ENCODE peak calls at places on chromosomes 7 and 10, in five cellular contexts. One of them, this sample, is unnamed.

GRCh38 chr10:12839941-12840611 is 161.4 kb downstream of the CCDC3 start:
- DNase-seq in myocyte: peak
- DNase-seq in ureter: no peak
- DNase-seq in activated T-helper 1 cell treated with anti-CD3 and anti-CD28 coated beads, Interleukin-2, amount 50 U/mL, for 16 hours: no peak
- DNase-seq in T-helper 2 cell treated with Interferon-gamma antibody and Interleukin-4, amounts not matched to agents 5 μg/mL and 100 μg/mL, for 36 hours: no peak
- DNase-seq in this sample: no peak

GRCh38 chr10:125719173-125720001 is at the start of gene EDRF1:
- DNase-seq in ureter: peak
- DNase-seq in myocyte: peak
- DNase-seq in activated T-helper 1 cell treated with anti-CD3 and anti-CD28 coated beads, Interleukin-2, amount 50 U/mL, for 16 hours: peak
- DNase-seq in T-helper 2 cell treated with Interferon-gamma antibody and Interleukin-4, amounts not matched to agents 5 μg/mL and 100 μg/mL, for 36 hours: peak
- DNase-seq in this sample: peak

GRCh38 chr10:113555751-113556150 is 2.9 kb downstream of the HABP2 start:
- DNase-seq in T-helper 2 cell treated with Interferon-gamma antibody and Interleukin-4, amounts not matched to agents 5 μg/mL and 100 μg/mL, for 36 hours: no peak
- DNase-seq in activated T-helper 1 cell treated with anti-CD3 and anti-CD28 coated beads, Interleukin-2, amount 50 U/mL, for 16 hours: no peak
- DNase-seq in ureter: no peak
- DNase-seq in myocyte: no peak
- DNase-seq in this sample: no peak

GRCh38 chr7:31957756-31958155 is 112.5 kb downstream of the PDE1C start:
- DNase-seq in activated T-helper 1 cell treated with anti-CD3 and anti-CD28 coated beads, Interleukin-2, amount 50 U/mL, for 16 hours: no peak
- DNase-seq in T-helper 2 cell treated with Interferon-gamma antibody and Interleukin-4, amounts not matched to agents 5 μg/mL and 100 μg/mL, for 36 hours: no peak
- DNase-seq in myocyte: no peak
- DNase-seq in ureter: no peak
- DNase-seq in this sample: no peak

GRCh38 chr7:48083114-48083830 is 5.8 kb upstream of the UPP1 start:
- DNase-seq in myocyte: peak
- DNase-seq in ureter: no peak
- DNase-seq in activated T-helper 1 cell treated with anti-CD3 and anti-CD28 coated beads, Interleukin-2, amount 50 U/mL, for 16 hours: no peak
- DNase-seq in T-helper 2 cell treated with Interferon-gamma antibody and Interleukin-4, amounts not matched to agents 5 μg/mL and 100 μg/mL, for 36 hours: no peak
- DNase-seq in this sample: no peak

GRCh38 chr10:15255961-15256360 is 87.5 kb upstream of the NMT2 start:
- DNase-seq in activated T-helper 1 cell treated with anti-CD3 and anti-CD28 coated beads, Interleukin-2, amount 50 U/mL, for 16 hours: no peak
- DNase-seq in ureter: no peak
- DNase-seq in T-helper 2 cell treated with Interferon-gamma antibody and Interleukin-4, amounts not matched to agents 5 μg/mL and 100 μg/mL, for 36 hours: no peak
- DNase-seq in myocyte: no peak
- DNase-seq in this sample: no peak

GRCh38 chr7:133052357-133052756 is 29.5 kb downstream of the CHCHD3 start:
- DNase-seq in activated T-helper 1 cell treated with anti-CD3 and anti-CD28 coated beads, Interleukin-2, amount 50 U/mL, for 16 hours: no peak
- DNase-seq in myocyte: no peak
- DNase-seq in ureter: no peak
- DNase-seq in T-helper 2 cell treated with Interferon-gamma antibody and Interleukin-4, amounts not matched to agents 5 μg/mL and 100 μg/mL, for 36 hours: no peak
- DNase-seq in this sample: no peak

GRCh38 chr10:106508920-106509319 is 655.6 kb downstream of the SORCS1 start:
- DNase-seq in ureter: no peak
- DNase-seq in myocyte: no peak
- DNase-seq in activated T-helper 1 cell treated with anti-CD3 and anti-CD28 coated beads, Interleukin-2, amount 50 U/mL, for 16 hours: no peak
- DNase-seq in T-helper 2 cell treated with Interferon-gamma antibody and Interleukin-4, amounts not matched to agents 5 μg/mL and 100 μg/mL, for 36 hours: no peak
- DNase-seq in this sample: no peak

GRCh38 chr7:130334274-130334673 is 10.3 kb upstream of the CPA5 start:
- DNase-seq in ureter: no peak
- DNase-seq in activated T-helper 1 cell treated with anti-CD3 and anti-CD28 coated beads, Interleukin-2, amount 50 U/mL, for 16 hours: no peak
- DNase-seq in myocyte: no peak
- DNase-seq in T-helper 2 cell treated with Interferon-gamma antibody and Interleukin-4, amounts not matched to agents 5 μg/mL and 100 μg/mL, for 36 hours: no peak
- DNase-seq in this sample: no peak

GRCh38 chr10:132442636-132443035 is 45.6 kb downstream of the PWWP2B start:
- DNase-seq in activated T-helper 1 cell treated with anti-CD3 and anti-CD28 coated beads, Interleukin-2, amount 50 U/mL, for 16 hours: no peak
- DNase-seq in T-helper 2 cell treated with Interferon-gamma antibody and Interleukin-4, amounts not matched to agents 5 μg/mL and 100 μg/mL, for 36 hours: no peak
- DNase-seq in ureter: no peak
- DNase-seq in myocyte: no peak
- DNase-seq in this sample: no peak

GRCh38 chr10:121753726-121754476 is 155.7 kb upstream of the FGFR2 start:
- DNase-seq in ureter: no peak
- DNase-seq in activated T-helper 1 cell treated with anti-CD3 and anti-CD28 coated beads, Interleukin-2, amount 50 U/mL, for 16 hours: no peak
- DNase-seq in T-helper 2 cell treated with Interferon-gamma antibody and Interleukin-4, amounts not matched to agents 5 μg/mL and 100 μg/mL, for 36 hours: no peak
- DNase-seq in myocyte: peak
- DNase-seq in this sample: no peak

GRCh38 chr7:140674356-140674800 is 1.6 kb downstream of the ADCK2 start:
- DNase-seq in T-helper 2 cell treated with Interferon-gamma antibody and Interleukin-4, amounts not matched to agents 5 μg/mL and 100 μg/mL, for 36 hours: no peak
- DNase-seq in activated T-helper 1 cell treated with anti-CD3 and anti-CD28 coated beads, Interleukin-2, amount 50 U/mL, for 16 hours: no peak
- DNase-seq in myocyte: no peak
- DNase-seq in ureter: no peak
- DNase-seq in this sample: no peak

GRCh38 chr7:54785261-54785660 is 26.2 kb upstream of the SEC61G start:
- DNase-seq in myocyte: peak
- DNase-seq in T-helper 2 cell treated with Interferon-gamma antibody and Interleukin-4, amounts not matched to agents 5 μg/mL and 100 μg/mL, for 36 hours: no peak
- DNase-seq in ureter: no peak
- DNase-seq in activated T-helper 1 cell treated with anti-CD3 and anti-CD28 coated beads, Interleukin-2, amount 50 U/mL, for 16 hours: no peak
- DNase-seq in this sample: no peak

GRCh38 chr7:83821866-83822265 is 172.9 kb upstream of the SEMA3E start:
- DNase-seq in myocyte: no peak
- DNase-seq in activated T-helper 1 cell treated with anti-CD3 and anti-CD28 coated beads, Interleukin-2, amount 50 U/mL, for 16 hours: no peak
- DNase-seq in ureter: no peak
- DNase-seq in T-helper 2 cell treated with Interferon-gamma antibody and Interleukin-4, amounts not matched to agents 5 μg/mL and 100 μg/mL, for 36 hours: no peak
- DNase-seq in this sample: no peak

GRCh38 chr10:23310443-23310842 is 34.2 kb downstream of the C10orf67 start:
- DNase-seq in T-helper 2 cell treated with Interferon-gamma antibody and Interleukin-4, amounts not matched to agents 5 μg/mL and 100 μg/mL, for 36 hours: no peak
- DNase-seq in ureter: no peak
- DNase-seq in myocyte: no peak
- DNase-seq in activated T-helper 1 cell treated with anti-CD3 and anti-CD28 coated beads, Interleukin-2, amount 50 U/mL, for 16 hours: no peak
- DNase-seq in this sample: no peak

GRCh38 chr10:69317175-69318086 is 39.1 kb downstream of the HK1 start:
- DNase-seq in myocyte: no peak
- DNase-seq in activated T-helper 1 cell treated with anti-CD3 and anti-CD28 coated beads, Interleukin-2, amount 50 U/mL, for 16 hours: no peak
- DNase-seq in ureter: no peak
- DNase-seq in T-helper 2 cell treated with Interferon-gamma antibody and Interleukin-4, amounts not matched to agents 5 μg/mL and 100 μg/mL, for 36 hours: peak
- DNase-seq in this sample: no peak

GRCh38 chr10:112967200-112967599 is 17.2 kb downstream of the TCF7L2 start:
- DNase-seq in T-helper 2 cell treated with Interferon-gamma antibody and Interleukin-4, amounts not matched to agents 5 μg/mL and 100 μg/mL, for 36 hours: no peak
- DNase-seq in activated T-helper 1 cell treated with anti-CD3 and anti-CD28 coated beads, Interleukin-2, amount 50 U/mL, for 16 hours: no peak
- DNase-seq in myocyte: peak
- DNase-seq in ureter: no peak
- DNase-seq in this sample: no peak

GRCh38 chr7:18753972-18754610 is 258.5 kb downstream of the HDAC9 start:
- DNase-seq in T-helper 2 cell treated with Interferon-gamma antibody and Interleukin-4, amounts not matched to agents 5 μg/mL and 100 μg/mL, for 36 hours: no peak
- DNase-seq in activated T-helper 1 cell treated with anti-CD3 and anti-CD28 coated beads, Interleukin-2, amount 50 U/mL, for 16 hours: no peak
- DNase-seq in ureter: no peak
- DNase-seq in myocyte: peak
- DNase-seq in this sample: no peak

GRCh38 chr7:66110861-66111260 is 3.8 kb upstream of the CRCP start:
- DNase-seq in T-helper 2 cell treated with Interferon-gamma antibody and Interleukin-4, amounts not matched to agents 5 μg/mL and 100 μg/mL, for 36 hours: no peak
- DNase-seq in ureter: no peak
- DNase-seq in myocyte: peak
- DNase-seq in activated T-helper 1 cell treated with anti-CD3 and anti-CD28 coated beads, Interleukin-2, amount 50 U/mL, for 16 hours: no peak
- DNase-seq in this sample: no peak

GRCh38 chr7:114310344-114311118 is 104.1 kb upstream of the FOXP2 start:
- DNase-seq in activated T-helper 1 cell treated with anti-CD3 and anti-CD28 coated beads, Interleukin-2, amount 50 U/mL, for 16 hours: no peak
- DNase-seq in ureter: no peak
- DNase-seq in myocyte: peak
- DNase-seq in T-helper 2 cell treated with Interferon-gamma antibody and Interleukin-4, amounts not matched to agents 5 μg/mL and 100 μg/mL, for 36 hours: no peak
- DNase-seq in this sample: no peak

GRCh38 chr10:75187961-75188426 is 22.6 kb upstream of the VDAC2 start:
- DNase-seq in myocyte: peak
- DNase-seq in T-helper 2 cell treated with Interferon-gamma antibody and Interleukin-4, amounts not matched to agents 5 μg/mL and 100 μg/mL, for 36 hours: peak
- DNase-seq in activated T-helper 1 cell treated with anti-CD3 and anti-CD28 coated beads, Interleukin-2, amount 50 U/mL, for 16 hours: peak
- DNase-seq in ureter: peak
- DNase-seq in this sample: no peak

GRCh38 chr10:71263376-71263775 is 51.0 kb downstream of the UNC5B start:
- DNase-seq in T-helper 2 cell treated with Interferon-gamma antibody and Interleukin-4, amounts not matched to agents 5 μg/mL and 100 μg/mL, for 36 hours: no peak
- DNase-seq in activated T-helper 1 cell treated with anti-CD3 and anti-CD28 coated beads, Interleukin-2, amount 50 U/mL, for 16 hours: no peak
- DNase-seq in ureter: no peak
- DNase-seq in myocyte: no peak
- DNase-seq in this sample: no peak

GRCh38 chr7:25216837-25217236 is 11.4 kb downstream of the NPVF start:
- DNase-seq in T-helper 2 cell treated with Interferon-gamma antibody and Interleukin-4, amounts not matched to agents 5 μg/mL and 100 μg/mL, for 36 hours: no peak
- DNase-seq in ureter: no peak
- DNase-seq in myocyte: peak
- DNase-seq in activated T-helper 1 cell treated with anti-CD3 and anti-CD28 coated beads, Interleukin-2, amount 50 U/mL, for 16 hours: no peak
- DNase-seq in this sample: no peak

GRCh38 chr7:111486472-111487142 is 75.7 kb downstream of the IMMP2L start:
- DNase-seq in myocyte: peak
- DNase-seq in T-helper 2 cell treated with Interferon-gamma antibody and Interleukin-4, amounts not matched to agents 5 μg/mL and 100 μg/mL, for 36 hours: no peak
- DNase-seq in activated T-helper 1 cell treated with anti-CD3 and anti-CD28 coated beads, Interleukin-2, amount 50 U/mL, for 16 hours: no peak
- DNase-seq in ureter: no peak
- DNase-seq in this sample: no peak

GRCh38 chr7:110973566-110973965 is 117.4 kb upstream of the LRRN3 start:
- DNase-seq in T-helper 2 cell treated with Interferon-gamma antibody and Interleukin-4, amounts not matched to agents 5 μg/mL and 100 μg/mL, for 36 hours: no peak
- DNase-seq in myocyte: no peak
- DNase-seq in ureter: no peak
- DNase-seq in activated T-helper 1 cell treated with anti-CD3 and anti-CD28 coated beads, Interleukin-2, amount 50 U/mL, for 16 hours: no peak
- DNase-seq in this sample: no peak